ENCODE peak calls at places on chromosomes 7 and 10, in five cellular contexts. One of them, this sample, is unnamed.
A peak's percentile ranks its signal among the peaks of the same experiment; 100 is the strongest.

GRCh38 chr10:72688208-72688651 is 3.7 kb upstream of the MCU start:
- DNase-seq in HCEC 1CT: peak; percentile 87
- DNase-seq in brain microvascular endothelial cell: peak; percentile 89
- DNase-seq in activated CD8-positive, alpha-beta T cell treated with anti-CD3 and anti-CD28 coated beads for 36 hours: no peak
- DNase-seq in NCI-H1105: no peak
- DNase-seq in this sample: peak; percentile 95

GRCh38 chr10:31399631-31400030 is 80.6 kb downstream of the ZEB1 start:
- DNase-seq in activated CD8-positive, alpha-beta T cell treated with anti-CD3 and anti-CD28 coated beads for 36 hours: no peak
- DNase-seq in NCI-H1105: no peak
- DNase-seq in HCEC 1CT: no peak
- DNase-seq in brain microvascular endothelial cell: no peak
- DNase-seq in this sample: no peak

GRCh38 chr7:20030915-20031362 is 186.2 kb downstream of the MACC1 start:
- DNase-seq in activated CD8-positive, alpha-beta T cell treated with anti-CD3 and anti-CD28 coated beads for 36 hours: no peak
- DNase-seq in brain microvascular endothelial cell: peak; percentile 8
- DNase-seq in NCI-H1105: no peak
- DNase-seq in HCEC 1CT: peak; percentile 92
- DNase-seq in this sample: peak; percentile 50

GRCh38 chr10:7233259-7233991 is 177.4 kb downstream of the SFMBT2 start:
- DNase-seq in brain microvascular endothelial cell: no peak
- DNase-seq in NCI-H1105: no peak
- DNase-seq in activated CD8-positive, alpha-beta T cell treated with anti-CD3 and anti-CD28 coated beads for 36 hours: no peak
- DNase-seq in HCEC 1CT: no peak
- DNase-seq in this sample: no peak

GRCh38 chr7:28245108-28245868 is 64.7 kb upstream of the JAZF1 start:
- DNase-seq in HCEC 1CT: no peak
- DNase-seq in brain microvascular endothelial cell: no peak
- DNase-seq in activated CD8-positive, alpha-beta T cell treated with anti-CD3 and anti-CD28 coated beads for 36 hours: no peak
- DNase-seq in NCI-H1105: no peak
- DNase-seq in this sample: no peak

GRCh38 chr7:4269086-4269485 is 413.0 kb upstream of the FOXK1 start:
- DNase-seq in NCI-H1105: no peak
- DNase-seq in activated CD8-positive, alpha-beta T cell treated with anti-CD3 and anti-CD28 coated beads for 36 hours: no peak
- DNase-seq in brain microvascular endothelial cell: no peak
- DNase-seq in HCEC 1CT: no peak
- DNase-seq in this sample: no peak

GRCh38 chr10:31013331-31013730 is 18.3 kb downstream of the ZNF438 start:
- DNase-seq in brain microvascular endothelial cell: no peak
- DNase-seq in activated CD8-positive, alpha-beta T cell treated with anti-CD3 and anti-CD28 coated beads for 36 hours: no peak
- DNase-seq in NCI-H1105: no peak
- DNase-seq in HCEC 1CT: no peak
- DNase-seq in this sample: no peak

GRCh38 chr10:130807721-130808120 is 503.8 kb downstream of the TCERG1L start:
- DNase-seq in NCI-H1105: no peak
- DNase-seq in brain microvascular endothelial cell: no peak
- DNase-seq in HCEC 1CT: no peak
- DNase-seq in activated CD8-positive, alpha-beta T cell treated with anti-CD3 and anti-CD28 coated beads for 36 hours: no peak
- DNase-seq in this sample: no peak

GRCh38 chr7:108149908-108150307 is 19.7 kb upstream of the LAMB4 start:
- DNase-seq in HCEC 1CT: no peak
- DNase-seq in NCI-H1105: no peak
- DNase-seq in activated CD8-positive, alpha-beta T cell treated with anti-CD3 and anti-CD28 coated beads for 36 hours: no peak
- DNase-seq in brain microvascular endothelial cell: no peak
- DNase-seq in this sample: no peak

GRCh38 chr7:6614941-6615737 is at the start of gene ZNF853:
- DNase-seq in brain microvascular endothelial cell: no peak
- DNase-seq in NCI-H1105: no peak
- DNase-seq in HCEC 1CT: no peak
- DNase-seq in activated CD8-positive, alpha-beta T cell treated with anti-CD3 and anti-CD28 coated beads for 36 hours: no peak
- DNase-seq in this sample: no peak

GRCh38 chr10:30967654-30968421 is 63.8 kb downstream of the ZNF438 start:
- DNase-seq in HCEC 1CT: no peak
- DNase-seq in NCI-H1105: no peak
- DNase-seq in brain microvascular endothelial cell: no peak
- DNase-seq in activated CD8-positive, alpha-beta T cell treated with anti-CD3 and anti-CD28 coated beads for 36 hours: no peak
- DNase-seq in this sample: no peak

GRCh38 chr10:104638861-104639594 is 2.1 kb upstream of the SORCS3 start:
- DNase-seq in activated CD8-positive, alpha-beta T cell treated with anti-CD3 and anti-CD28 coated beads for 36 hours: no peak
- DNase-seq in NCI-H1105: no peak
- DNase-seq in brain microvascular endothelial cell: no peak
- DNase-seq in HCEC 1CT: no peak
- DNase-seq in this sample: no peak

GRCh38 chr7:6252310-6252709 is 20.1 kb downstream of the CYTH3 start:
- DNase-seq in activated CD8-positive, alpha-beta T cell treated with anti-CD3 and anti-CD28 coated beads for 36 hours: no peak
- DNase-seq in HCEC 1CT: peak; percentile 79
- DNase-seq in brain microvascular endothelial cell: no peak
- DNase-seq in NCI-H1105: no peak
- DNase-seq in this sample: peak; percentile 48

GRCh38 chr10:68871731-68872342 is 29.3 kb upstream of the DDX50 start:
- DNase-seq in HCEC 1CT: peak; percentile 38
- DNase-seq in brain microvascular endothelial cell: peak; percentile 74
- DNase-seq in NCI-H1105: peak; percentile 89
- DNase-seq in activated CD8-positive, alpha-beta T cell treated with anti-CD3 and anti-CD28 coated beads for 36 hours: no peak
- DNase-seq in this sample: peak; percentile 95

GRCh38 chr7:44608916-44609648 is 2.7 kb downstream of the OGDH start:
- DNase-seq in NCI-H1105: no peak
- DNase-seq in brain microvascular endothelial cell: no peak
- DNase-seq in HCEC 1CT: peak; percentile 11
- DNase-seq in activated CD8-positive, alpha-beta T cell treated with anti-CD3 and anti-CD28 coated beads for 36 hours: peak; percentile 30
- DNase-seq in this sample: no peak

GRCh38 chr10:78448994-78449418 is 415.3 kb downstream of the RPS24 start:
- DNase-seq in HCEC 1CT: no peak
- DNase-seq in brain microvascular endothelial cell: no peak
- DNase-seq in activated CD8-positive, alpha-beta T cell treated with anti-CD3 and anti-CD28 coated beads for 36 hours: no peak
- DNase-seq in NCI-H1105: no peak
- DNase-seq in this sample: no peak

GRCh38 chr7:21587139-21587773 is 44.4 kb downstream of the DNAH11 start:
- DNase-seq in brain microvascular endothelial cell: no peak
- DNase-seq in NCI-H1105: no peak
- DNase-seq in activated CD8-positive, alpha-beta T cell treated with anti-CD3 and anti-CD28 coated beads for 36 hours: no peak
- DNase-seq in HCEC 1CT: no peak
- DNase-seq in this sample: no peak

GRCh38 chr7:65342723-65343629 is 30.7 kb upstream of the ZNF92 start:
- DNase-seq in HCEC 1CT: no peak
- DNase-seq in brain microvascular endothelial cell: no peak
- DNase-seq in NCI-H1105: no peak
- DNase-seq in activated CD8-positive, alpha-beta T cell treated with anti-CD3 and anti-CD28 coated beads for 36 hours: no peak
- DNase-seq in this sample: no peak